ENCODE peak calls at places on chromosomes 4 and X, in nine cellular contexts. C is CD4-positive, CD25-positive, alpha-beta regulatory T cell; A is fibroblast of lung; G is CD8-positive, alpha-beta memory T cell; J is dermis blood vessel endothelial cell; W is H9; N is non-pigmented ciliary epithelial cell; Y is stimulated activated CD8-positive, alpha-beta memory T cell treated with anti-CD3 and anti-CD28 coated beads, Interleukin-15, amount 100 ng/mL, for 48 hours; V is omental fat pad. X is an unnamed sample.

GRCh38 chrX:107117993-107118321 is 665 bp downstream of the RBM41 start:
- DNase-seq in C (no peak), W (no peak), N (no peak), Y (no peak), J (peak), V (no peak), G (no peak), A (peak), X (no peak)

GRCh38 chr4:183738081-183738673 is 79.1 kb downstream of the TRAPPC11 start:
- DNase-seq in V (no peak), J (peak), G (no peak), A (no peak), Y (no peak), W (no peak), N (no peak), C (no peak), X (peak)

GRCh38 chr4:113961322-113961698 is 18.1 kb downstream of the ARSJ start:
- DNase-seq in V (no peak), G (no peak), Y (no peak), A (peak), N (no peak), W (no peak), J (peak), C (no peak), X (peak)

GRCh38 chr4:21387683-21388082 is 560.9 kb downstream of the KCNIP4 start:
- DNase-seq in W (no peak), C (no peak), N (no peak), V (no peak), G (no peak), J (no peak), A (no peak), Y (no peak), X (no peak)

GRCh38 chr4:158459085-158459820 is 62.4 kb upstream of the RXFP1 start:
- DNase-seq in W (peak), C (no peak), N (no peak), J (no peak), V (no peak), Y (no peak), A (no peak), G (no peak), X (no peak)

GRCh38 chrX:104929324-104929723 is 291.2 kb downstream of the TEX13A start:
- DNase-seq in N (no peak), G (no peak), C (no peak), W (no peak), V (no peak), Y (no peak), A (no peak), J (no peak), X (no peak)

GRCh38 chr4:102180080-102180479 is 165.2 kb downstream of the SLC39A8 start:
- DNase-seq in N (no peak), A (no peak), W (no peak), V (no peak), G (no peak), C (no peak), J (no peak), Y (no peak), X (no peak)

GRCh38 chr4:153345011-153345981 is 808 bp downstream of the MND1 start:
- DNase-seq in C (peak), G (peak), A (peak), V (no peak), J (peak), N (no peak), W (peak), Y (peak), X (peak)

GRCh38 chrX:83509246-83509801 is 1.2 kb downstream of the POU3F4 start:
- DNase-seq in C (no peak), N (no peak), W (no peak), Y (no peak), G (no peak), V (no peak), J (no peak), A (no peak), X (no peak)

GRCh38 chr4:182292657-182293056 is 49.5 kb downstream of the TENM3 start:
- DNase-seq in J (no peak), C (no peak), N (no peak), G (no peak), Y (no peak), A (no peak), W (no peak), V (no peak), X (no peak)

GRCh38 chr4:55611358-55612059 is 19.5 kb upstream of the PDCL2 start:
- DNase-seq in V (no peak), Y (no peak), C (no peak), W (no peak), A (no peak), N (no peak), J (no peak), G (no peak), X (no peak)

X was measured in trophoblast cell.